ENCODE peak calls at places on chromosomes 7 and 10, in four cellular contexts. One of them, this sample, is unnamed.

GRCh38 chr7:154910977-154911376 is 91.9 kb downstream of the PAXIP1 start:
- DNase-seq in IMR-90: no peak
- DNase-seq in H9: no peak
- DNase-seq in H1: no peak
- DNase-seq in this sample: no peak

GRCh38 chr10:4656576-4657194 is 169.3 kb upstream of the AKR1E2 start:
- DNase-seq in H9: peak; percentile 42
- DNase-seq in IMR-90: peak; percentile 67
- DNase-seq in H1: no peak
- DNase-seq in this sample: peak; percentile 76

GRCh38 chr10:571643-572042 is 117.8 kb downstream of the DIP2C start:
- DNase-seq in H1: no peak
- DNase-seq in H9: no peak
- DNase-seq in IMR-90: peak; percentile 45
- DNase-seq in this sample: no peak

GRCh38 chr10:23238015-23238414 is 45.9 kb downstream of the PTF1A start:
- DNase-seq in IMR-90: no peak
- DNase-seq in H9: no peak
- DNase-seq in H1: no peak
- DNase-seq in this sample: no peak

GRCh38 chr7:116341222-116341907 is 131.0 kb downstream of the TES start:
- DNase-seq in IMR-90: no peak
- DNase-seq in H9: no peak
- DNase-seq in H1: no peak
- DNase-seq in this sample: peak; percentile 37

GRCh38 chr10:60148266-60148840 is 241.3 kb downstream of the ANK3 start:
- DNase-seq in H1: no peak
- DNase-seq in H9: no peak
- DNase-seq in IMR-90: peak; percentile 84
- DNase-seq in this sample: no peak

GRCh38 chr10:119456435-119456810 is 86.1 kb downstream of the RGS10 start:
- DNase-seq in IMR-90: no peak
- DNase-seq in H9: no peak
- DNase-seq in H1: no peak
- DNase-seq in this sample: no peak

GRCh38 chr10:123916775-123917174 is 25.2 kb upstream of the CPXM2 start:
- DNase-seq in IMR-90: no peak
- DNase-seq in H9: no peak
- DNase-seq in H1: no peak
- DNase-seq in this sample: no peak

GRCh38 chr10:81569488-81569887 is 305.5 kb upstream of the NRG3 start:
- DNase-seq in IMR-90: no peak
- DNase-seq in H1: no peak
- DNase-seq in H9: no peak
- DNase-seq in this sample: no peak

GRCh38 chr10:36068542-36068941 is 426.4 kb upstream of the FZD8 start:
- DNase-seq in H9: no peak
- DNase-seq in H1: no peak
- DNase-seq in IMR-90: no peak
- DNase-seq in this sample: no peak

GRCh38 chr10:36066102-36066501 is 424.0 kb upstream of the FZD8 start:
- DNase-seq in H1: no peak
- DNase-seq in H9: no peak
- DNase-seq in IMR-90: no peak
- DNase-seq in this sample: no peak

GRCh38 chr10:36057731-36058130 is 415.6 kb upstream of the FZD8 start:
- DNase-seq in H1: no peak
- DNase-seq in IMR-90: no peak
- DNase-seq in H9: no peak
- DNase-seq in this sample: no peak

GRCh38 chr10:36066850-36067249 is 424.8 kb upstream of the FZD8 start:
- DNase-seq in H9: no peak
- DNase-seq in IMR-90: no peak
- DNase-seq in H1: no peak
- DNase-seq in this sample: no peak

GRCh38 chr10:36063396-36063795 is 421.3 kb upstream of the FZD8 start:
- DNase-seq in H9: no peak
- DNase-seq in IMR-90: no peak
- DNase-seq in H1: no peak
- DNase-seq in this sample: no peak
- H2BK120ac ChIP-seq in H9: no peak overlapping the region
- H2BK120ac ChIP-seq in IMR-90: no peak overlapping the region
- H2BK120ac ChIP-seq in H1: no peak overlapping the region
- H2BK120ac ChIP-seq in this sample: no peak overlapping the region

DNA sequence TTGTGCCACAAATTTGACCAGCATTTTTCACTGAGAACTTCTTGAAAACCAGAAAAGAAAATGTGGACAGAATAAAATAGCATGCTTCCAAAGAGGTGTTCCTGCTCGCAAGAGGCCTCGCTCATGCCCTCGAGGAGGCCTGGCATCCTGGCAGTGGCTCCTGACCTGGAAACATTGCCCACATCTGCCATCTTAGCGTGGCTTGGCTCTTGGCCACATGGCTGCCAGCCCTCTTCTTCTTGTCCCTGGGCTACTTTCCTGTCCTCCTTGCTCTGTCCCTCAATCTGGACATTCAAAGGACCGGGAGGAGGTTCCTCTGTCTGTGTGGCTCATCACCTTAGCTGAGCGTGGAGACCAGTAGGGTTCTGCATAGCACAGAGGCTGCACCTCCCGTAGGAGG is 131.6 kb upstream of the TMEM72 start:
- DNase-seq in H9: no peak
- DNase-seq in IMR-90: no peak
- DNase-seq in H1: no peak
- DNase-seq in this sample: no peak
- H3K4me1 ChIP-seq in H9: no peaks in the 10 kb centered on the region
- H3K4me1 ChIP-seq in IMR-90: peaks cover 7% of the 10 kb centered on the region
- H3K4me1 ChIP-seq in H1: no peaks in the 10 kb centered on the region
- H3K4me1 ChIP-seq in this sample: no peaks in the 10 kb centered on the region

DNA sequence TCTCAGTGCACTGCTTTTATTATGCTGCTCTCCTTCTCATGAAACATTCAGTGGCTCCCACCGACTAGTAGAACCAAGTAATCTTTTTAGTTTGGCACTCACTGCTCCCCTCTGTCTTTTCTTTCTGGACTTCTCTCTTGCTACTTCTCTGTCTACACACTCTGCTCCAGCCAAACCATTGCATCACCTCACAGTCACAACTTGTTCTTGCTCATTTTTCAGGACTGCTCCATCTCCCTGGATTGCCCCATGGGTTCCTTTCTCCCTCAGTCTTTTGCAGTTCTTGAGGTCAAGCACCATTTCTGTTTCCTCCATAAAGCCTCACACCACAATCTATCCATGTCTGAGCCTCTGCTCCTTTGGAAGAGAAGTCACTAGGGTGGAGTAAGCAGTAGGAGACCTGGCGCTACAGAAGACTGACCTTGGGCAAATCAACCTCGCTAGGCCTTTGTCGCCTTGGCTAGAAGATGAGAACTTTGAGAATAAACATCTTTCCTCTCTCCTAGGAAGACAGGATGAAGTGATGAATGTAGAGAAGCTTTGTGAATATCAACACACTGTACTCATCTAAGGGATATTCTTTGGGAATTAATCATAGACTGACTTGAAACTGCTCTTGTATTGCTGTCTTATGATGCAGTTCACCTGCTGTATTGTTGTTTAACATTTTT is 186.2 kb downstream of the LRMDA start:
- DNase-seq in IMR-90: no peak
- DNase-seq in H9: no peak
- DNase-seq in H1: no peak
- DNase-seq in this sample: no peak
- H4K5ac ChIP-seq in IMR-90: no peak overlapping the region
- H4K5ac ChIP-seq in H9: no peak overlapping the region
- H4K5ac ChIP-seq in H1: no peak overlapping the region
- H4K5ac ChIP-seq in this sample: no peak overlapping the region

GRCh38 chr7:105690286-105690915 is 109.1 kb upstream of the EFCAB10 start:
- DNase-seq in IMR-90: no peak
- DNase-seq in H1: no peak
- DNase-seq in H9: peak; percentile 62
- DNase-seq in this sample: peak; percentile 54
- H2BK120ac ChIP-seq in IMR-90: peak overlapping the region; percentile 84
- H2BK120ac ChIP-seq in H1: peak overlapping the region; percentile 17
- H2BK120ac ChIP-seq in H9: no peak overlapping the region
- H2BK120ac ChIP-seq in this sample: peak overlapping the region; percentile 38

GRCh38 chr7:139078399-139078798 is 31.1 kb downstream of the ZC3HAV1 start:
- DNase-seq in H1: no peak
- DNase-seq in IMR-90: peak; percentile 75
- DNase-seq in H9: no peak
- DNase-seq in this sample: no peak

GRCh38 chr7:139078911-139079310 is 30.6 kb downstream of the ZC3HAV1 start:
- DNase-seq in IMR-90: no peak
- DNase-seq in H9: no peak
- DNase-seq in H1: no peak
- DNase-seq in this sample: no peak

GRCh38 chr7:139079861-139080260 is 29.7 kb downstream of the ZC3HAV1 start:
- DNase-seq in H1: no peak
- DNase-seq in IMR-90: no peak
- DNase-seq in H9: no peak
- DNase-seq in this sample: no peak

GRCh38 chr7:139075031-139075652 is 34.4 kb downstream of the ZC3HAV1 start:
- DNase-seq in IMR-90: peak; percentile 77
- DNase-seq in H9: peak; percentile 57
- DNase-seq in H1: peak; percentile 67
- DNase-seq in this sample: peak; percentile 85

DNA sequence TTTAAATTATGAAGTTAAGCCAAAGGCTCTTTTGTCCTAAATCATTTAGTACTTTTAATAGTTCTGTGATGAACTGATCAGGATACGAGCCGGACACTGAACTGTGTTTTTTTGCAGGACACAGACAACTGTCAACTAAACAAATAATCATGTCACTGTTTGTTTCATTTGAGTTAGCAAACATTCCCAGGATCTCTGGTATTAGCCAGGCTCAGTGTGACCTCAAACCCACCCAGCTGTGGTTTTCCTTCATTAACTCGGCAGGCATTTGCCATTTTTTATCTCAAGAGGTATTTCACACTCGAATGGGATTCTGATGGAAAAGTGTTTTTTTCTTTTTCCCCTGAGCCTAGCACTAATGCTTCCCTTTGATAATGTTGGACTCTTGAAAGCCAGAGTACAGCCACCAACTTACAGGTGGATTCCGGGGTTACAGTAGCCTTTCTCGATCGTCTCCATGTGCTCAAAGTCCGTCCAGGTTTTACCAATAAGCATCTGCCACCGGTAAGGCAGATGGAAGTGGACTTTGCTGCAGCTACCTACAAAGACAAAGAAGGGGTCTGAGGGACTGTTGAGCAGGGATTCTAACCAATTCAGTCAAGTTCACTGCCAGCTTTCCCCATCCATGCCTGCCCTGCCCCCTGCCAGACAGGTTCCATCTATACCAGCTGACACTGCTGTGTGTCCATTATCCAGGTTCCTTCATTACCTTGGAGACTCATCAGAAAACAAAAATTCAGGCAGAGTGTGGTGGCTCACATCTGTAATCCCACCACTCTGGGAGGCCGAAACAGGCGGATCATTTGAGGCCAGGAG is 33.4 kb downstream of the ZC3HAV1 start:
- DNase-seq in H1: no peak
- DNase-seq in H9: no peak
- DNase-seq in IMR-90: no peak
- DNase-seq in this sample: peak; percentile 28
- H3K4me1 ChIP-seq in H1: no peaks in the 10 kb centered on the region
- H3K4me1 ChIP-seq in H9: no peaks in the 10 kb centered on the region
- H3K4me1 ChIP-seq in IMR-90: peaks cover 2% of the 10 kb centered on the region
- H3K4me1 ChIP-seq in this sample: no peaks in the 10 kb centered on the region

DNA sequence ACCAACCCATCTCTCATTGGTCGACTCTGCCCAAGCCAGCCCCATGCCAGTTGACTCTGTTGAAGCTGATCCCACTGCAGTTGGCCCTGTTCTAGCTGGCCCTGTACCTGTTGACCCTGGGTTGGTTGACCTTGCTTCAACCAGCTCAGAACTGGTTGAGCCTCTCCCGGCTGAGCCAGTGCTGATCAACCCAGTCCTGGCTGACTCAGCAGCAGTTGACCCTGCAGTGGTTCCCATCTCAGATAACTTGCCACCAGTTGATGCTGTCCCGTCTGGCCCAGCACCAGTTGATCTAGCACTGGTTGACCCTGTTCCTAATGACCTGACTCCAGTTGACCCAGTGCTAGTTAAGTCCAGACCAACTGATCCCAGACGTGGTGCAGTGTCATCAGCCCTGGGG is 7.4 kb downstream of the PPRC1 start:
- DNase-seq in H1: no peak
- DNase-seq in IMR-90: no peak
- DNase-seq in H9: no peak
- DNase-seq in this sample: no peak
- H4K5ac ChIP-seq in H1: no peak overlapping the region
- H4K5ac ChIP-seq in IMR-90: no peak overlapping the region
- H4K5ac ChIP-seq in H9: no peak overlapping the region
- H4K5ac ChIP-seq in this sample: no peak overlapping the region